ENCODE peak calls at places on chromosome 22, in four cellular contexts. One of them, this sample, is unnamed.

GRCh38 chr22:38843716-38844660 is at the start of gene NPTXR:
- DNase-seq in left ventricle myocardium inferior: peak
- DNase-seq in T-helper 1 cell: peak
- DNase-seq in NCI-H1092: peak
- DNase-seq in this sample: no peak

GRCh38 chr22:27651486-27651885 is 150.1 kb downstream of the MN1 start:
- DNase-seq in left ventricle myocardium inferior: peak
- DNase-seq in T-helper 1 cell: no peak
- DNase-seq in NCI-H1092: no peak
- DNase-seq in this sample: no peak

GRCh38 chr22:19772673-19773469 is 12.3 kb downstream of the TBX1 start:
- DNase-seq in left ventricle myocardium inferior: no peak
- DNase-seq in T-helper 1 cell: no peak
- DNase-seq in NCI-H1092: no peak
- DNase-seq in this sample: no peak

GRCh38 chr22:19707347-19708322 is 6.7 kb upstream of the SEPTIN5 start:
- DNase-seq in left ventricle myocardium inferior: no peak
- DNase-seq in T-helper 1 cell: no peak
- DNase-seq in NCI-H1092: no peak
- DNase-seq in this sample: no peak

GRCh38 chr22:29799217-29799680 is 32.1 kb downstream of the UQCR10 start:
- DNase-seq in left ventricle myocardium inferior: peak
- DNase-seq in T-helper 1 cell: no peak
- DNase-seq in NCI-H1092: no peak
- DNase-seq in this sample: no peak

GRCh38 chr22:19130959-19131684 is at the start of gene TSSK2:
- DNase-seq in left ventricle myocardium inferior: no peak
- DNase-seq in T-helper 1 cell: no peak
- DNase-seq in NCI-H1092: no peak
- DNase-seq in this sample: no peak

GRCh38 chr22:33361581-33361980 is 303.4 kb upstream of the SYN3 start:
- DNase-seq in left ventricle myocardium inferior: no peak
- DNase-seq in T-helper 1 cell: no peak
- DNase-seq in NCI-H1092: no peak
- DNase-seq in this sample: no peak

GRCh38 chr22:50600967-50601668 is 525 bp downstream of the MAPK8IP2 start:
- DNase-seq in left ventricle myocardium inferior: no peak
- DNase-seq in T-helper 1 cell: no peak
- DNase-seq in NCI-H1092: no peak
- DNase-seq in this sample: no peak

GRCh38 chr22:39242809-39243442 is 1.9 kb downstream of the PDGFB start:
- DNase-seq in left ventricle myocardium inferior: no peak
- DNase-seq in T-helper 1 cell: peak
- DNase-seq in NCI-H1092: no peak
- DNase-seq in this sample: no peak

GRCh38 chr22:47816121-47816915 is 1053.9 kb downstream of the TBC1D22A start:
- DNase-seq in left ventricle myocardium inferior: no peak
- DNase-seq in T-helper 1 cell: no peak
- DNase-seq in NCI-H1092: no peak
- DNase-seq in this sample: no peak

GRCh38 chr22:42877158-42877557 is 20.1 kb upstream of the ARFGAP3 start:
- DNase-seq in left ventricle myocardium inferior: no peak
- DNase-seq in T-helper 1 cell: no peak
- DNase-seq in NCI-H1092: no peak
- DNase-seq in this sample: no peak